ENCODE peak calls at places on chromosomes 7 and 10, in eight cellular contexts. G is endothelial cell; W is activated CD8-positive, alpha-beta memory T cell treated with anti-CD3 and anti-CD28 coated beads, Interleukin-2, amount 50 U/mL, for 4 hours; N is HEK293T; R is activated T-helper 9 cell treated with anti-CD3 and anti-CD28 coated beads, Interleukin-2, amount 50 U/mL, for 16 hours; Q is NB4; D is iPS DF 6.9; V is stimulated activated effector memory CD8-positive, alpha-beta T cell treated with anti-CD3 and anti-CD28 coated beads, Interleukin-12 subunit alpha, Interleukin-12 subunit beta, amount 100 ng/mL, for 72 hours. J is an unnamed sample.

GRCh38 chr10:99612167-99612831 is 7.9 kb downstream of the SLC25A28 start:
- DNase-seq in V (peak; percentile 24), N (peak; percentile 77), R (no peak), G (peak; percentile 60), W (no peak), Q (peak; percentile 71), D (no peak), J (no peak)

GRCh38 chr10:3136763-3137611 is 35.6 kb downstream of the PITRM1 start:
- DNase-seq in R (no peak), W (no peak), G (no peak), V (no peak), N (no peak), D (no peak), Q (no peak), J (no peak)

GRCh38 chr10:35442592-35442991 is 106.3 kb downstream of the CCNY start:
- DNase-seq in D (no peak), R (no peak), V (no peak), Q (no peak), W (no peak), N (no peak), G (no peak), J (no peak)

GRCh38 chr7:29140873-29141468 is 5.4 kb downstream of the CPVL start:
- DNase-seq in N (no peak), D (no peak), G (no peak), V (no peak), W (no peak), R (no peak), Q (peak; percentile 70), J (no peak)

GRCh38 chr10:25661632-25662031 is 272.4 kb upstream of the MYO3A start:
- DNase-seq in G (no peak), Q (no peak), D (no peak), V (no peak), W (no peak), N (no peak), R (no peak), J (no peak)

GRCh38 chr10:12755075-12755474 is 246.4 kb downstream of the CCDC3 start:
- DNase-seq in W (no peak), D (no peak), V (no peak), N (no peak), R (no peak), G (no peak), Q (no peak), J (no peak)

GRCh38 chr10:100571069-100571817 is 35.5 kb downstream of the HIF1AN start:
- DNase-seq in N (no peak), Q (no peak), W (no peak), R (no peak), V (no peak), D (no peak), G (no peak), J (no peak)

GRCh38 chr7:151137076-151137611 is 30.4 kb downstream of the GBX1 start:
- DNase-seq in V (no peak), R (no peak), N (peak; percentile 50), D (no peak), G (no peak), W (no peak), Q (no peak), J (no peak)

GRCh38 chr7:151851160-151851751 is 25.7 kb downstream of the PRKAG2 start:
- DNase-seq in N (no peak), D (no peak), W (no peak), V (no peak), G (no peak), Q (peak; percentile 77), R (peak; percentile 5), J (no peak)

GRCh38 chr10:4851176-4851575 is 25.2 kb downstream of the AKR1E2 start:
- DNase-seq in R (no peak), G (no peak), D (no peak), N (no peak), Q (no peak), W (no peak), V (no peak), J (no peak)

GRCh38 chr7:127896683-127897082 is 134.6 kb downstream of the LRRC4 start:
- DNase-seq in Q (no peak), D (no peak), G (no peak), R (no peak), V (no peak), W (no peak), N (no peak), J (no peak)

GRCh38 chr10:100993986-100994708 is 5.5 kb upstream of the LZTS2 start:
- DNase-seq in W (no peak), D (no peak), V (no peak), R (no peak), G (peak; percentile 38), Q (no peak), N (peak; percentile 61), J (no peak)

GRCh38 chr7:155258233-155258575 is 39.5 kb upstream of the INSIG1 start:
- DNase-seq in G (no peak), V (no peak), Q (no peak), W (no peak), R (no peak), N (no peak), D (no peak), J (no peak)

GRCh38 chr10:87618470-87619423 is 40.9 kb upstream of the PAPSS2 start:
- DNase-seq in D (no peak), G (no peak), R (no peak), N (no peak), W (no peak), V (no peak), Q (peak; percentile 40), J (no peak)

GRCh38 chr10:97234403-97234802 is 48.6 kb upstream of the SLIT1 start:
- DNase-seq in R (no peak), W (no peak), V (no peak), D (peak; percentile 20), G (peak; percentile 18), N (peak; percentile 60), Q (peak; percentile 74), J (no peak)

GRCh38 chr10:23370106-23370505 is 25.5 kb upstream of the C10orf67 start:
- DNase-seq in W (no peak), G (no peak), R (no peak), V (no peak), D (no peak), Q (peak; percentile 12), N (no peak), J (no peak)